ENCODE peak calls at places on chromosomes 11 and 22, in ten cellular contexts. One of them, this sample, is unnamed.

GRCh38 chr22:25407859-25408229 is 156.6 kb upstream of the GRK3 start:
- DNase-seq in AG09309: no peak
- DNase-seq in progenitor cell of endocrine pancreas: no peak
- DNase-seq in GM04504: no peak
- DNase-seq in T follicular helper cell: no peak
- DNase-seq in G401: no peak
- DNase-seq in NCI-H1436: no peak
- DNase-seq in NCI-H524 treated with DMSO at 0.1 percent for 48 hours: no peak
- DNase-seq in immature natural killer cell: no peak
- DNase-seq in endodermal cell: no peak
- DNase-seq in this sample: no peak

GRCh38 chr22:44764974-44765373 is 12.6 kb downstream of the ARHGAP8 start:
- DNase-seq in AG09309: no peak
- DNase-seq in progenitor cell of endocrine pancreas: no peak
- DNase-seq in GM04504: no peak
- DNase-seq in T follicular helper cell: no peak
- DNase-seq in G401: no peak
- DNase-seq in NCI-H1436: no peak
- DNase-seq in NCI-H524 treated with DMSO at 0.1 percent for 48 hours: no peak
- DNase-seq in immature natural killer cell: no peak
- DNase-seq in endodermal cell: no peak
- DNase-seq in this sample: no peak

GRCh38 chr22:32649515-32650200 is 151.8 kb upstream of the TIMP3 start:
- DNase-seq in AG09309: no peak
- DNase-seq in progenitor cell of endocrine pancreas: no peak
- DNase-seq in GM04504: peak; percentile 65
- DNase-seq in T follicular helper cell: no peak
- DNase-seq in G401: no peak
- DNase-seq in NCI-H1436: no peak
- DNase-seq in NCI-H524 treated with DMSO at 0.1 percent for 48 hours: no peak
- DNase-seq in immature natural killer cell: no peak
- DNase-seq in endodermal cell: no peak
- DNase-seq in this sample: no peak

GRCh38 chr22:39284142-39284980 is 35.1 kb downstream of the RPL3 start:
- DNase-seq in AG09309: no peak
- DNase-seq in progenitor cell of endocrine pancreas: no peak
- DNase-seq in GM04504: no peak
- DNase-seq in T follicular helper cell: no peak
- DNase-seq in G401: no peak
- DNase-seq in NCI-H1436: no peak
- DNase-seq in NCI-H524 treated with DMSO at 0.1 percent for 48 hours: no peak
- DNase-seq in immature natural killer cell: no peak
- DNase-seq in endodermal cell: no peak
- DNase-seq in this sample: no peak

GRCh38 chr22:38513063-38513462 is 7.0 kb upstream of the DDX17 start:
- DNase-seq in AG09309: no peak
- DNase-seq in progenitor cell of endocrine pancreas: no peak
- DNase-seq in GM04504: no peak
- DNase-seq in T follicular helper cell: no peak
- DNase-seq in G401: peak; percentile 29
- DNase-seq in NCI-H1436: no peak
- DNase-seq in NCI-H524 treated with DMSO at 0.1 percent for 48 hours: no peak
- DNase-seq in immature natural killer cell: peak; percentile 51
- DNase-seq in endodermal cell: peak; percentile 85
- DNase-seq in this sample: no peak

GRCh38 chr11:103043826-103044688 is 47.9 kb downstream of the DCUN1D5 start:
- DNase-seq in AG09309: no peak
- DNase-seq in progenitor cell of endocrine pancreas: no peak
- DNase-seq in GM04504: no peak
- DNase-seq in T follicular helper cell: no peak
- DNase-seq in G401: no peak
- DNase-seq in NCI-H1436: no peak
- DNase-seq in NCI-H524 treated with DMSO at 0.1 percent for 48 hours: no peak
- DNase-seq in immature natural killer cell: no peak
- DNase-seq in endodermal cell: no peak
- DNase-seq in this sample: no peak

GRCh38 chr11:46718155-46719019 is 626 bp upstream of the F2 start:
- DNase-seq in AG09309: no peak
- DNase-seq in progenitor cell of endocrine pancreas: no peak
- DNase-seq in GM04504: no peak
- DNase-seq in T follicular helper cell: no peak
- DNase-seq in G401: no peak
- DNase-seq in NCI-H1436: no peak
- DNase-seq in NCI-H524 treated with DMSO at 0.1 percent for 48 hours: no peak
- DNase-seq in immature natural killer cell: no peak
- DNase-seq in endodermal cell: peak; percentile 63
- DNase-seq in this sample: no peak

GRCh38 chr11:1389932-1390587 is at the start of gene BRSK2:
- DNase-seq in AG09309: no peak
- DNase-seq in progenitor cell of endocrine pancreas: no peak
- DNase-seq in GM04504: no peak
- DNase-seq in T follicular helper cell: no peak
- DNase-seq in G401: no peak
- DNase-seq in NCI-H1436: no peak
- DNase-seq in NCI-H524 treated with DMSO at 0.1 percent for 48 hours: no peak
- DNase-seq in immature natural killer cell: no peak
- DNase-seq in endodermal cell: peak; percentile 69
- DNase-seq in this sample: no peak

GRCh38 chr22:39024923-39025322 is 4.0 kb downstream of the APOBEC3D start:
- DNase-seq in AG09309: no peak
- DNase-seq in progenitor cell of endocrine pancreas: no peak
- DNase-seq in GM04504: no peak
- DNase-seq in T follicular helper cell: no peak
- DNase-seq in G401: no peak
- DNase-seq in NCI-H1436: no peak
- DNase-seq in NCI-H524 treated with DMSO at 0.1 percent for 48 hours: no peak
- DNase-seq in immature natural killer cell: no peak
- DNase-seq in endodermal cell: no peak
- DNase-seq in this sample: no peak

GRCh38 chr11:60925685-60926267 is 1.5 kb downstream of the TMEM132A start:
- DNase-seq in AG09309: peak; percentile 16
- DNase-seq in progenitor cell of endocrine pancreas: no peak
- DNase-seq in GM04504: no peak
- DNase-seq in T follicular helper cell: no peak
- DNase-seq in G401: peak; percentile 40
- DNase-seq in NCI-H1436: no peak
- DNase-seq in NCI-H524 treated with DMSO at 0.1 percent for 48 hours: no peak
- DNase-seq in immature natural killer cell: no peak
- DNase-seq in endodermal cell: no peak
- DNase-seq in this sample: no peak

GRCh38 chr22:50329236-50329635 is 2.4 kb upstream of the DENND6B start:
- DNase-seq in AG09309: no peak
- DNase-seq in progenitor cell of endocrine pancreas: no peak
- DNase-seq in GM04504: no peak
- DNase-seq in T follicular helper cell: no peak
- DNase-seq in G401: no peak
- DNase-seq in NCI-H1436: no peak
- DNase-seq in NCI-H524 treated with DMSO at 0.1 percent for 48 hours: no peak
- DNase-seq in immature natural killer cell: no peak
- DNase-seq in endodermal cell: no peak
- DNase-seq in this sample: no peak

GRCh38 chr11:110130642-110131238 is 37.5 kb downstream of the ZC3H12C start:
- DNase-seq in AG09309: no peak
- DNase-seq in progenitor cell of endocrine pancreas: peak; percentile 38
- DNase-seq in GM04504: no peak
- DNase-seq in T follicular helper cell: no peak
- DNase-seq in G401: no peak
- DNase-seq in NCI-H1436: peak; percentile 97
- DNase-seq in NCI-H524 treated with DMSO at 0.1 percent for 48 hours: peak; percentile 97
- DNase-seq in immature natural killer cell: no peak
- DNase-seq in endodermal cell: peak; percentile 67
- DNase-seq in this sample: no peak

GRCh38 chr11:9562716-9563115 is 10.8 kb upstream of the WEE1 start:
- DNase-seq in AG09309: no peak
- DNase-seq in progenitor cell of endocrine pancreas: no peak
- DNase-seq in GM04504: no peak
- DNase-seq in T follicular helper cell: no peak
- DNase-seq in G401: no peak
- DNase-seq in NCI-H1436: no peak
- DNase-seq in NCI-H524 treated with DMSO at 0.1 percent for 48 hours: no peak
- DNase-seq in immature natural killer cell: no peak
- DNase-seq in endodermal cell: no peak
- DNase-seq in this sample: no peak

GRCh38 chr11:92046103-92046502 is 178.5 kb upstream of the FAT3 start:
- DNase-seq in AG09309: no peak
- DNase-seq in progenitor cell of endocrine pancreas: no peak
- DNase-seq in GM04504: no peak
- DNase-seq in T follicular helper cell: no peak
- DNase-seq in G401: no peak
- DNase-seq in NCI-H1436: no peak
- DNase-seq in NCI-H524 treated with DMSO at 0.1 percent for 48 hours: no peak
- DNase-seq in immature natural killer cell: no peak
- DNase-seq in endodermal cell: no peak
- DNase-seq in this sample: no peak

GRCh38 chr11:63919267-63920125 is 2.5 kb upstream of the RCOR2 start:
- DNase-seq in AG09309: no peak
- DNase-seq in progenitor cell of endocrine pancreas: no peak
- DNase-seq in GM04504: no peak
- DNase-seq in T follicular helper cell: no peak
- DNase-seq in G401: peak; percentile 78
- DNase-seq in NCI-H1436: no peak
- DNase-seq in NCI-H524 treated with DMSO at 0.1 percent for 48 hours: peak; percentile 87
- DNase-seq in immature natural killer cell: no peak
- DNase-seq in endodermal cell: peak; percentile 92
- DNase-seq in this sample: no peak

GRCh38 chr11:134382257-134382656 is 29.8 kb downstream of the B3GAT1 start:
- DNase-seq in AG09309: no peak
- DNase-seq in progenitor cell of endocrine pancreas: no peak
- DNase-seq in GM04504: no peak
- DNase-seq in T follicular helper cell: no peak
- DNase-seq in G401: no peak
- DNase-seq in NCI-H1436: no peak
- DNase-seq in NCI-H524 treated with DMSO at 0.1 percent for 48 hours: no peak
- DNase-seq in immature natural killer cell: no peak
- DNase-seq in endodermal cell: no peak
- DNase-seq in this sample: no peak

GRCh38 chr11:9089636-9090035 is 1.8 kb downstream of the SCUBE2 start:
- DNase-seq in AG09309: no peak
- DNase-seq in progenitor cell of endocrine pancreas: no peak
- DNase-seq in GM04504: no peak
- DNase-seq in T follicular helper cell: no peak
- DNase-seq in G401: no peak
- DNase-seq in NCI-H1436: no peak
- DNase-seq in NCI-H524 treated with DMSO at 0.1 percent for 48 hours: no peak
- DNase-seq in immature natural killer cell: no peak
- DNase-seq in endodermal cell: no peak
- DNase-seq in this sample: no peak

This sample was measured in GOT3.